ENCODE peak calls at places on chromosomes 13 and 19, in six cellular contexts. I, E, K, T, P and S are unnamed samples. For H3K9me3, the result is how much of the 10 kb centered on the place peaks cover.

GRCh38 chr13:20993661-20994440 is 67.5 kb downstream of the LATS2 start:
- DNase-seq in I (no peak), E (no peak), K (no peak), T (no peak), P (no peak), S (no peak)

GRCh38 chr19:58009666-58010301 is 7.2 kb upstream of the ZNF606 start:
- DNase-seq in I (peak), E (peak), K (peak), T (no peak), P (peak), S (no peak)

GRCh38 chr19:11699931-11700794 is 38.6 kb downstream of the ZNF823 start:
- DNase-seq in I (no peak), E (peak), K (peak), T (peak), P (peak), S (peak)

GRCh38 chr13:31697290-31697689 is 42.0 kb upstream of the RXFP2 start:
- DNase-seq in I (no peak), E (no peak), K (no peak), T (no peak), P (no peak), S (no peak)

GRCh38 chr19:33868076-33868735 is 71.5 kb downstream of the KCTD15 start:
- DNase-seq in I (no peak), E (no peak), K (no peak), T (no peak), P (no peak), S (no peak)

GRCh38 chr19:18060472-18060871 is 26.3 kb downstream of the IL12RB1 start:
- DNase-seq in I (no peak), E (no peak), K (no peak), T (no peak), P (no peak), S (no peak)

GRCh38 chr19:20612711-20613316 is 47.2 kb upstream of the ZNF737 start:
- DNase-seq in I (no peak), E (no peak), K (no peak), T (no peak), P (no peak), S (no peak)

GRCh38 chr13:68697551-68697950 is 1410.1 kb upstream of the ATXN8OS start:
- DNase-seq in I (no peak), E (no peak), K (no peak), T (no peak), P (no peak), S (no peak)

GRCh38 chr13:80171096-80171495 is 169.8 kb downstream of the SPRY2 start:
- DNase-seq in I (no peak), E (no peak), K (no peak), T (no peak), P (no peak), S (no peak)

GRCh38 chr19:35030257-35031071 is at the start of gene SCN1B:
- DNase-seq in I (peak), E (no peak), K (peak), T (no peak), P (peak), S (peak)

GRCh38 chr13:29496241-29496712 is 99.2 kb downstream of the SLC7A1 start:
- DNase-seq in I (no peak), E (no peak), K (no peak), T (peak), P (no peak), S (no peak)

GRCh38 chr13:21463424-21463823 is 4.3 kb upstream of the ZDHHC20 start:
- DNase-seq in I (no peak), E (no peak), K (no peak), T (no peak), P (no peak), S (no peak)

GRCh38 chr13:96544965-96545364 is 449.3 kb downstream of the OXGR1 start:
- DNase-seq in I (no peak), E (no peak), K (no peak), T (no peak), P (no peak), S (no peak)

GRCh38 chr19:16903347-16903746 is 14.5 kb downstream of the F2RL3 start:
- DNase-seq in I (no peak), E (no peak), K (no peak), T (no peak), P (no peak), S (no peak)

DNA sequence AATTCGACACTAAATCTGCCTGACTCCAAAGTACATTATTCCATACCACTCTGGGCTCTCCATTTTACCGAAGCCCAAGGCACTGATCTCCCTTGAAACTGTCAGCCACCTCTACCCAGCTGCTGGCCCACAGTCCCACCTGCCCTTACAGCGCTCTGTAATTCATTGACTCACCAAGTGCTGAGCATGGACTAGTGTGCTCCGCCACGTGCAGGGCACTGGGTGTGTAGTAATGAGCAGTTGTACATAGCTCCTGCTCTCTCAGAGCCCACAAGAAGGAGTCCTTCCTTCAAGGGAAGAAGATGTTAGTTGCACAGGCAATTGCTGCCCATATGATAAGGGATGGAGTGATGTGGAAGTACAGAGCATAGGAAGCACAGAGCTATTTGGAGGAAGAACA is 76.6 kb upstream of the SIAH3 start:
- DNase-seq in I (no peak), E (no peak), K (no peak), T (no peak), P (no peak), S (no peak)
- H3K9me3 ChIP-seq in I (under half), E (under half), K (under half), T (under half), P (under half), S (under half)

GRCh38 chr13:33544308-33544707 is 258.8 kb upstream of the STARD13 start:
- DNase-seq in I (no peak), E (no peak), K (no peak), T (no peak), P (no peak), S (no peak)
- H3K9me3 ChIP-seq in I (under half), E (under half), K (under half), T (under half), P (under half), S (under half)

DNA sequence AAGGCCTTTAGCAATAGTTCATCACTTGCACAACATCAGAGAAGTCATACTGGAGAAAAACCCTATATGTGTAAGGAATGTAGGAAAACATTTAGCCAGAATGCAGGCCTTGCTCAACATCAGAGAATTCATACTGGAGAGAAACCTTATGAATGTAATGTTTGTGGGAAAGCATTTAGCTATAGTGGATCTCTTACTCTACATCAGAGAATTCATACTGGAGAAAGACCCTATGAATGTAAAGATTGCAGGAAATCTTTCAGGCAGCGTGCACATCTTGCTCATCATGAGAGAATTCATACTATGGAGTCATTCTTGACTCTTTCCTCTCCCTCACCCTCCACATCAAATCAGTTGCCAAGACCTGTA is 19.8 kb downstream of the ZNF583 start:
- DNase-seq in I (no peak), E (no peak), K (no peak), T (no peak), P (no peak), S (no peak)
- H3K9me3 ChIP-seq in I (half or more), E (under half), K (half or more), T (half or more), P (under half), S (under half)

DNA sequence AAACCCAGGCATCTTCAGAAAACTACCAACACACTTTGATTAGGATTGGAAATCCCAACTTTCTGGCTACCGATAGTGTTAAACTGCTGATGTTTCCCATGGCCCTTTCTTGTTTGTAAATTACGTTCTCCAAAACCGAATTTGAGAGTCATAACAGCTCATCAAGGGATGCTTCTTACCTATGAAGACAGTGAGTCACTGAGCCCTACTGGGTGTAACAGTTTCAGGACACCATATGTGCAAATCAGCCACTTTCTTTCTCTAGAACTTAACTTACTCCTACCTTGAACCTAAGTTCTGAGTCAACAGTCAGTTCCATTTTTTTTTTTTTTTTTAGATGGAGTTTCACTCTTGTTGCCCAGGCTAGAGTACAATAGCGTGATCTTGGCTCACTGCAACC is 410.1 kb upstream of the TSHZ3 start:
- DNase-seq in I (no peak), E (no peak), K (no peak), T (no peak), P (no peak), S (no peak)
- H3K9me3 ChIP-seq in I (under half), E (under half), K (under half), T (under half), P (under half), S (under half)